ENCODE peak calls at places on chromosomes 4 and X, in nine cellular contexts. S, Y, W, K, X, C, H, N and F are unnamed samples.
A peak's percentile ranks its signal among the peaks of the same experiment; 100 is the strongest.

GRCh38 chr4:1873291-1873690 is 2.1 kb downstream of the NSD2 start:
- DNase-seq in S (no peak), Y (no peak), W (no peak), K (no peak), X (no peak), C (no peak), H (no peak), N (no peak), F (no peak)

GRCh38 chr4:158277558-158277957 is 67.3 kb downstream of the TMEM144 start:
- DNase-seq in S (no peak), Y (peak; percentile 28), W (no peak), K (no peak), X (no peak), C (no peak), H (no peak), N (no peak), F (no peak)

GRCh38 chrX:150035531-150035930 is 97.2 kb upstream of the EOLA2 start:
- DNase-seq in S (no peak), Y (no peak), W (no peak), K (peak; percentile 7), X (no peak), C (no peak), H (no peak), N (no peak), F (no peak)

GRCh38 chr4:92969650-92970370 is 666.0 kb downstream of the GRID2 start:
- DNase-seq in S (no peak), Y (no peak), W (no peak), K (peak; percentile 78), X (no peak), C (no peak), H (peak; percentile 97), N (peak; percentile 46), F (no peak)

GRCh38 chr4:3070709-3071500 is 3.4 kb downstream of the HTT-AS start:
- DNase-seq in S (no peak), Y (no peak), W (no peak), K (no peak), X (no peak), C (no peak), H (no peak), N (peak; percentile 32), F (no peak)

GRCh38 chr4:188032170-188032569 is 36.6 kb downstream of the ZFP42 start:
- DNase-seq in S (no peak), Y (no peak), W (no peak), K (no peak), X (no peak), C (no peak), H (no peak), N (no peak), F (no peak)

GRCh38 chrX:133576876-133577275 is 161.6 kb upstream of the GPC4 start:
- DNase-seq in S (no peak), Y (no peak), W (no peak), K (no peak), X (no peak), C (no peak), H (no peak), N (no peak), F (no peak)

GRCh38 chrX:138748480-138748879 is 37.0 kb upstream of the FGF13 start:
- DNase-seq in S (no peak), Y (no peak), W (no peak), K (no peak), X (peak; percentile 14), C (no peak), H (peak; percentile 38), N (no peak), F (no peak)

GRCh38 chrX:112513154-112513553 is 166.6 kb downstream of the LHFPL1 start:
- DNase-seq in S (no peak), Y (no peak), W (no peak), K (peak; percentile 39), X (no peak), C (no peak), H (peak; percentile 9), N (no peak), F (no peak)

GRCh38 chrX:10199212-10199611 is 42.4 kb downstream of the CLCN4 start:
- DNase-seq in S (peak; percentile 44), Y (no peak), W (no peak), K (no peak), X (peak; percentile 97), C (no peak), H (peak; percentile 83), N (no peak), F (peak; percentile 23)

GRCh38 chr4:52566136-52567031 is 92.7 kb downstream of the USP46 start:
- DNase-seq in S (no peak), Y (no peak), W (no peak), K (no peak), X (no peak), C (no peak), H (no peak), N (no peak), F (no peak)

GRCh38 chr4:103026868-103027267 is 7.4 kb upstream of the SLC9B1 start:
- DNase-seq in S (no peak), Y (no peak), W (no peak), K (no peak), X (no peak), C (no peak), H (peak; percentile 44), N (no peak), F (no peak)

GRCh38 chr4:40264995-40265909 is 68.4 kb downstream of the RHOH start:
- DNase-seq in S (no peak), Y (no peak), W (no peak), K (no peak), X (peak; percentile 82), C (no peak), H (peak; percentile 38), N (no peak), F (no peak)

GRCh38 chr4:165738571-165738970 is 134.5 kb upstream of the TLL1 start:
- DNase-seq in S (no peak), Y (no peak), W (no peak), K (no peak), X (no peak), C (no peak), H (no peak), N (no peak), F (no peak)

GRCh38 chr4:153490985-153491483 is 24.9 kb downstream of the TMEM131L start:
- DNase-seq in S (no peak), Y (no peak), W (no peak), K (no peak), X (no peak), C (no peak), H (no peak), N (no peak), F (no peak)

GRCh38 chr4:113476800-113477199 is 284.7 kb downstream of the CAMK2D start:
- DNase-seq in S (no peak), Y (no peak), W (no peak), K (no peak), X (no peak), C (no peak), H (no peak), N (no peak), F (no peak)

GRCh38 chrX:1531106-1531890 is 5.7 kb downstream of the P2RY8 start:
- DNase-seq in S (no peak), Y (no peak), W (no peak), K (no peak), X (no peak), C (no peak), H (no peak), N (no peak), F (no peak)

GRCh38 chrX:56728321-56728720 is 722 bp upstream of the NBDY start:
- DNase-seq in S (no peak), Y (no peak), W (no peak), K (no peak), X (peak; percentile 6), C (no peak), H (peak; percentile 16), N (no peak), F (no peak)

GRCh38 chrX:107700317-107700774 is 72.0 kb downstream of the PRPS1 start:
- DNase-seq in S (peak; percentile 75), Y (no peak), W (no peak), K (no peak), X (peak; percentile 15), C (no peak), H (peak; percentile 93), N (no peak), F (peak; percentile 75)

GRCh38 chr4:100644150-100644549 is 126.3 kb upstream of the EMCN start:
- DNase-seq in S (no peak), Y (no peak), W (no peak), K (no peak), X (no peak), C (no peak), H (no peak), N (no peak), F (no peak)

GRCh38 chrX:40433160-40433559 is 147.6 kb upstream of the ATP6AP2 start:
- DNase-seq in S (no peak), Y (no peak), W (no peak), K (no peak), X (no peak), C (no peak), H (no peak), N (no peak), F (no peak)

GRCh38 chrX:17968367-17968766 is 107.3 kb upstream of the RAI2 start:
- DNase-seq in S (no peak), Y (no peak), W (no peak), K (no peak), X (no peak), C (no peak), H (no peak), N (no peak), F (no peak)

GRCh38 chrX:120653000-120653399 is 23.1 kb upstream of the C1GALT1C1 start:
- DNase-seq in S (no peak), Y (no peak), W (no peak), K (no peak), X (no peak), C (no peak), H (no peak), N (no peak), F (no peak)

GRCh38 chrX:136170109-136170800 is 22.9 kb downstream of the FHL1 start:
- DNase-seq in S (no peak), Y (no peak), W (no peak), K (peak; percentile 14), X (no peak), C (no peak), H (peak; percentile 54), N (no peak), F (no peak)

GRCh38 chr4:92210906-92211305 is 92.9 kb upstream of the GRID2 start:
- DNase-seq in S (no peak), Y (peak; percentile 21), W (no peak), K (no peak), X (no peak), C (no peak), H (no peak), N (no peak), F (no peak)

GRCh38 chr4:6116696-6117285 is 83.6 kb downstream of the JAKMIP1 start:
- DNase-seq in S (peak; percentile 10), Y (no peak), W (no peak), K (no peak), X (no peak), C (no peak), H (no peak), N (no peak), F (peak; percentile 67)

GRCh38 chrX:154348646-154349358 is 25.6 kb downstream of the FLNA start:
- DNase-seq in S (no peak), Y (peak; percentile 57), W (no peak), K (no peak), X (no peak), C (no peak), H (no peak), N (no peak), F (no peak)

GRCh38 chr4:118931791-118932190 is 43.1 kb downstream of the SYNPO2 start:
- DNase-seq in S (no peak), Y (no peak), W (no peak), K (no peak), X (no peak), C (no peak), H (peak; percentile 28), N (no peak), F (no peak)

GRCh38 chr4:95387719-95388118 is 161.1 kb downstream of the UNC5C start:
- DNase-seq in S (no peak), Y (no peak), W (no peak), K (no peak), X (no peak), C (no peak), H (no peak), N (no peak), F (no peak)

GRCh38 chrX:9555354-9555753 is 90.5 kb downstream of the TBL1X start:
- DNase-seq in S (no peak), Y (no peak), W (no peak), K (no peak), X (peak; percentile 56), C (no peak), H (peak; percentile 44), N (no peak), F (no peak)

GRCh38 chrX:17377795-17378194 is 2.8 kb downstream of the NHS start:
- DNase-seq in S (no peak), Y (no peak), W (no peak), K (no peak), X (no peak), C (no peak), H (no peak), N (no peak), F (no peak)